ENCODE peak calls at places on chromosome 12, in seven cellular contexts. G is SK-N-SH, L is amygdala, P is ovary, T is NCI-H774, Z is MCF 10A, X is memory B cell. I is an unnamed sample.

GRCh38 chr12:111330800-111331752 is 37.8 kb downstream of the PHETA1 start:
- DNase-seq in P (no peak), X (no peak), G (no peak), Z (peak; percentile 65), L (no peak), T (peak; percentile 23), I (peak; percentile 83)

GRCh38 chr12:131229426-131230339 is 276.0 kb downstream of the ADGRD1 start:
- DNase-seq in T (no peak), G (peak; percentile 92), L (no peak), P (peak; percentile 44), X (no peak), Z (no peak), I (no peak)

GRCh38 chr12:43887397-43887796 is 51.5 kb downstream of the TMEM117 start:
- DNase-seq in G (no peak), T (no peak), P (no peak), X (no peak), Z (no peak), L (no peak), I (no peak)

GRCh38 chr12:1875608-1876007 is 42.8 kb downstream of the CACNA2D4 start:
- DNase-seq in X (no peak), G (no peak), L (no peak), P (no peak), T (no peak), Z (no peak), I (no peak)

GRCh38 chr12:3647504-3647903 is 105.4 kb downstream of the CRACR2A start:
- DNase-seq in L (no peak), G (no peak), X (no peak), P (no peak), T (no peak), Z (no peak), I (no peak)

GRCh38 chr12:79206871-79207270 is 342.3 kb downstream of the SYT1 start:
- DNase-seq in X (no peak), G (no peak), L (no peak), T (no peak), Z (peak; percentile 35), P (no peak), I (peak; percentile 74)

GRCh38 chr12:55712700-55713415 is 3.0 kb upstream of the BLOC1S1 start:
- DNase-seq in P (no peak), G (no peak), Z (no peak), T (no peak), X (no peak), L (no peak), I (no peak)

GRCh38 chr12:64943686-64944085 is 119.2 kb downstream of the TBC1D30 start:
- DNase-seq in L (no peak), G (no peak), P (no peak), X (no peak), Z (peak; percentile 47), T (no peak), I (peak; percentile 37)

GRCh38 chr12:34399631-34400422 is 377.5 kb downstream of the ALG10 start:
- DNase-seq in P (peak; percentile 8), G (peak; percentile 2), T (no peak), L (no peak), Z (no peak), X (no peak), I (no peak)

GRCh38 chr12:52044284-52044983 is 6.8 kb upstream of the NR4A1 start:
- DNase-seq in Z (no peak), L (peak; percentile 50), X (no peak), G (no peak), P (peak; percentile 96), T (no peak), I (no peak)

GRCh38 chr12:47841910-47842309 is 22.2 kb upstream of the HDAC7 start:
- DNase-seq in X (no peak), T (no peak), P (no peak), G (no peak), Z (no peak), L (no peak), I (no peak)

GRCh38 chr12:110941391-110941790 is 21.0 kb upstream of the MYL2 start:
- DNase-seq in P (no peak), L (no peak), G (no peak), T (no peak), X (no peak), Z (no peak), I (no peak)

GRCh38 chr12:18583655-18584054 is 154.2 kb downstream of the PLCZ1 start:
- DNase-seq in Z (no peak), T (no peak), L (no peak), X (no peak), P (no peak), G (no peak), I (no peak)